ENCODE peak calls at places on chromosomes 6 and 20, in ten cellular contexts. Q is stimulated activated CD4-positive, alpha-beta T cell treated with anti-CD3 and anti-CD28 coated beads, Interleukin-15, amount 100 ng/mL, for 24 hours; H is activated CD4-positive, alpha-beta T cell treated with anti-CD3 and anti-CD28 coated beads, Interleukin-2, amount 50 U/mL, for 1 hour; S is A172; P is GM10248; R is WERI-Rb-1; L is mucosa of descending colon; J is NCI-H446; U is cerebellar cortex; I is OCI-LY7. O is an unnamed sample.

GRCh38 chr6:74626288-74626687 is 579.6 kb downstream of the COL12A1 start:
- DNase-seq in Q (no peak), J (no peak), R (no peak), H (no peak), U (no peak), P (no peak), I (no peak), S (no peak), L (no peak), O (no peak)

GRCh38 chr20:61099786-61100185 is 152.3 kb upstream of the CDH4 start:
- DNase-seq in I (no peak), L (no peak), Q (no peak), S (no peak), J (no peak), H (no peak), R (no peak), U (no peak), P (no peak), O (peak; percentile 32)

GRCh38 chr6:149962461-149963211 is 1.1 kb upstream of the ULBP1 start:
- DNase-seq in R (no peak), H (no peak), L (no peak), I (no peak), P (no peak), S (no peak), Q (no peak), U (no peak), J (no peak), O (no peak)

GRCh38 chr6:26254666-26255176 is 110.3 kb upstream of the BTN3A2 start:
- DNase-seq in U (no peak), L (no peak), Q (no peak), R (no peak), I (no peak), J (no peak), S (no peak), H (no peak), P (no peak), O (no peak)

GRCh38 chr6:12017263-12017662 is 5.2 kb downstream of the HIVEP1 start:
- DNase-seq in Q (peak; percentile 40), R (no peak), I (no peak), H (no peak), S (no peak), J (no peak), P (no peak), L (peak; percentile 38), U (no peak), O (no peak)

GRCh38 chr6:71248306-71248705 is 40.3 kb upstream of the OGFRL1 start:
- DNase-seq in U (peak; percentile 66), Q (no peak), P (no peak), J (no peak), S (peak; percentile 32), R (no peak), I (peak; percentile 83), L (no peak), H (no peak), O (no peak)

GRCh38 chr6:133286765-133287164 is 45.6 kb downstream of the EYA4 start:
- DNase-seq in S (peak; percentile 13), Q (no peak), P (no peak), R (no peak), L (no peak), H (no peak), I (peak; percentile 13), J (no peak), U (no peak), O (no peak)

GRCh38 chr20:45011108-45011526 is 44.8 kb downstream of the STK4 start:
- DNase-seq in Q (peak; percentile 55), L (peak; percentile 83), U (peak; percentile 80), P (peak; percentile 24), I (peak; percentile 65), S (peak; percentile 67), H (peak; percentile 53), R (peak; percentile 56), J (peak; percentile 57), O (peak; percentile 17)

GRCh38 chr20:34090645-34091044 is 21.4 kb downstream of the EIF2S2 start:
- DNase-seq in Q (no peak), J (no peak), L (no peak), P (no peak), R (no peak), I (no peak), S (no peak), U (no peak), H (no peak), O (no peak)

GRCh38 chr6:3023663-3024483 is 24.2 kb downstream of the NQO2 start:
- DNase-seq in S (peak; percentile 95), R (no peak), L (peak; percentile 93), I (peak; percentile 88), Q (peak; percentile 95), J (no peak), H (peak; percentile 87), U (peak; percentile 70), P (peak; percentile 88), O (peak; percentile 57)

GRCh38 chr20:2873747-2874041 is 413 bp downstream of the PTPRA start:
- DNase-seq in I (peak; percentile 74), P (peak; percentile 73), Q (peak; percentile 72), H (no peak), L (peak; percentile 49), S (peak; percentile 20), U (peak; percentile 24), R (peak; percentile 53), J (no peak), O (peak; percentile 44)

GRCh38 chr6:5279891-5280338 is 18.6 kb downstream of the FARS2 start:
- DNase-seq in U (no peak), S (no peak), P (no peak), H (no peak), R (no peak), J (no peak), L (no peak), Q (peak; percentile 49), I (no peak), O (no peak)

GRCh38 chr6:1126036-1126435 is 185.9 kb upstream of the FOXQ1 start:
- DNase-seq in R (no peak), U (no peak), Q (no peak), L (no peak), I (no peak), H (no peak), J (no peak), P (no peak), S (no peak), O (no peak)

GRCh38 chr20:24098886-24099285 is 110.3 kb upstream of the GGTLC1 start:
- DNase-seq in S (peak; percentile 64), L (no peak), I (no peak), P (no peak), Q (no peak), H (no peak), J (no peak), R (no peak), U (no peak), O (no peak)

GRCh38 chr6:22049002-22049401 is 247.8 kb downstream of the PRL start:
- DNase-seq in R (no peak), S (no peak), P (no peak), H (no peak), L (no peak), U (no peak), I (no peak), J (no peak), Q (no peak), O (no peak)

GRCh38 chr6:56091159-56091869 is 156.1 kb downstream of the COL21A1 start:
- DNase-seq in J (no peak), L (no peak), S (peak; percentile 71), R (no peak), H (no peak), Q (no peak), P (no peak), I (no peak), U (no peak), O (no peak)

GRCh38 chr20:32366380-32366779 is 8.2 kb downstream of the ASXL1 start:
- DNase-seq in R (no peak), J (no peak), H (no peak), U (no peak), Q (no peak), L (no peak), I (no peak), S (no peak), P (no peak), O (no peak)

GRCh38 chr20:37377346-37378081 is 31.6 kb downstream of the SRC start:
- DNase-seq in R (no peak), Q (no peak), L (no peak), J (no peak), U (no peak), P (no peak), H (no peak), S (no peak), I (no peak), O (no peak)

GRCh38 chr6:52555531-52556228 is 21.2 kb downstream of the TRAM2 start:
- DNase-seq in I (no peak), P (no peak), S (no peak), L (no peak), J (no peak), U (no peak), R (no peak), Q (no peak), H (no peak), O (no peak)

GRCh38 chr20:4026093-4026601 is 10.8 kb upstream of the RNF24 start:
- DNase-seq in Q (no peak), R (peak; percentile 30), I (no peak), U (peak; percentile 46), J (peak; percentile 86), H (no peak), L (no peak), P (no peak), S (no peak), O (peak; percentile 40)

GRCh38 chr6:19876672-19877071 is 39.5 kb downstream of the ID4 start:
- DNase-seq in S (no peak), H (no peak), J (no peak), Q (no peak), L (no peak), R (no peak), I (no peak), P (no peak), U (no peak), O (no peak)

GRCh38 chr20:24382330-24382729 is 87.1 kb upstream of the SYNDIG1 start:
- DNase-seq in U (no peak), J (peak; percentile 56), P (no peak), H (no peak), R (peak; percentile 57), Q (no peak), L (peak; percentile 15), I (no peak), S (no peak), O (no peak)

GRCh38 chr6:157629220-157629619 is 193.8 kb upstream of the SNX9 start:
- DNase-seq in I (no peak), Q (no peak), U (no peak), P (no peak), R (no peak), J (no peak), H (no peak), S (no peak), L (no peak), O (no peak)

GRCh38 chr20:53402233-53403005 is 191.2 kb downstream of the ZNF217 start:
- DNase-seq in Q (peak; percentile 30), H (no peak), L (no peak), U (no peak), I (no peak), R (no peak), P (no peak), S (no peak), J (no peak), O (no peak)

GRCh38 chr20:64247312-64247627 is 8.3 kb upstream of the PCMTD2 start:
- DNase-seq in S (no peak), Q (no peak), P (no peak), H (no peak), R (no peak), J (no peak), I (no peak), L (no peak), U (no peak), O (no peak)

GRCh38 chr6:105587349-105588115 is 184.7 kb upstream of the PREP start:
- DNase-seq in S (peak; percentile 88), P (no peak), H (peak; percentile 0), R (no peak), U (no peak), I (peak; percentile 20), L (no peak), J (no peak), Q (no peak), O (no peak)

GRCh38 chr6:152983637-152984386 is 971 bp upstream of the FBXO5 start:
- DNase-seq in R (peak; percentile 56), H (peak; percentile 89), J (peak; percentile 57), S (peak; percentile 83), P (peak; percentile 94), I (peak; percentile 72), L (peak; percentile 81), U (peak; percentile 96), Q (peak; percentile 96), O (no peak)

GRCh38 chr6:90610291-90610670 is 23.4 kb upstream of the MAP3K7 start:
- DNase-seq in Q (peak; percentile 3), I (no peak), U (peak; percentile 57), H (no peak), J (no peak), R (no peak), L (no peak), P (peak; percentile 15), S (no peak), O (no peak)